ENCODE peak calls at places on chromosomes 12 and 14, in four cellular contexts. M, A, G and I are unnamed samples.

GRCh38 chr12:110330544-110330943 is 49.5 kb downstream of the ATP2A2 start:
- DNase-seq in A (no peak), M (peak; percentile 48), G (no peak), I (no peak)

GRCh38 chr12:51370667-51371066 is 20.5 kb downstream of the GALNT6 start:
- DNase-seq in M (no peak), A (no peak), G (no peak), I (no peak)

GRCh38 chr14:22547948-22548750 is 40.9 kb downstream of the DAD1 start:
- DNase-seq in A (no peak), M (no peak), G (no peak), I (no peak)

GRCh38 chr12:3076730-3077571 is at the start of gene TSPAN9:
- DNase-seq in A (no peak), M (peak; percentile 48), G (peak; percentile 37), I (no peak)

GRCh38 chr14:49774111-49774510 is 6.2 kb downstream of the KLHDC2 start:
- DNase-seq in M (peak; percentile 40), G (no peak), A (no peak), I (no peak)

GRCh38 chr12:49342066-49342913 is 4.4 kb upstream of the DNAJC22 start:
- DNase-seq in M (peak; percentile 66), A (peak; percentile 93), G (peak; percentile 86), I (peak; percentile 79)

GRCh38 chr12:6250343-6250742 is 50.1 kb downstream of the CD9 start:
- DNase-seq in A (no peak), G (no peak), M (no peak), I (no peak)

GRCh38 chr12:54005853-54006699 is 2.7 kb upstream of the HOXC8 start:
- DNase-seq in M (peak; percentile 62), A (peak; percentile 50), G (peak; percentile 73), I (no peak)

GRCh38 chr14:67400434-67400833 is 11.5 kb downstream of the PLEK2 start:
- DNase-seq in M (no peak), A (no peak), G (no peak), I (no peak)

GRCh38 chr12:128619263-128619662 is 204.5 kb downstream of the SLC15A4 start:
- DNase-seq in G (no peak), M (no peak), A (no peak), I (no peak)

GRCh38 chr12:28683371-28683770 is 465.7 kb upstream of the FAR2 start:
- DNase-seq in M (no peak), G (no peak), A (no peak), I (no peak)

GRCh38 chr12:39912211-39912980 is 193.5 kb downstream of the SLC2A13 start:
- DNase-seq in A (no peak), M (no peak), G (peak; percentile 18), I (no peak)
- TF ChIP-seq CEBPB in A (no peak), M (no peak), G (no peak), I (no peak)

GRCh38 chr14:40463886-40464285 is 1031.7 kb upstream of the FBXO33 start:
- DNase-seq in M (no peak), G (no peak), A (no peak), I (no peak)

GRCh38 chr14:40467969-40468368 is 1035.7 kb upstream of the FBXO33 start:
- DNase-seq in M (no peak), A (no peak), G (no peak), I (no peak)

DNA sequence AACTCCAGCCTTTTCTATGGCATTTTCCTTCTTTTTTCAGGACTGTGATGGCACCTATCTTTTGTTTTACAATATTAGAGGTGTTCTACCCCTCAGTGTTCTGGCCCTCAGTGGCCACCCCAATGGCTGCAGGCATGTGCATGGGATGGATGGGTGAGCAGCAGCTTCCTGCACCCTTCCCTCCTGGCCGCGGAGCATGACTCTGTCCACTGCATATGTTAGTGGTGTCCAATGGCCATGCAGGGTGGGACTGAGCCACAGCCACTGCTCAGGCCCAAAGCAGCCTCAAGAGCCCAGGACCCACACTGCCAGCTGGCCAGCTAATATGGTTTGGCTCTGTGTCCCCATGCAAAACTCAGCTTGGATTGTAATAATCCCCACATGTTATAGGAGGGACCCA is 1032.3 kb upstream of the FBXO33 start:
- DNase-seq in A (no peak), M (no peak), G (no peak), I (no peak)
- TF ChIP-seq CEBPB in A (no peak), M (no peak), G (no peak), I (no peak)

GRCh38 chr14:54673193-54674121 is 106.5 kb downstream of the SAMD4A start:
- DNase-seq in A (no peak), G (no peak), M (peak; percentile 66), I (no peak)

GRCh38 chr14:54671537-54671936 is 104.6 kb downstream of the SAMD4A start:
- DNase-seq in M (no peak), G (no peak), A (no peak), I (no peak)

GRCh38 chr14:54672181-54672580 is 105.3 kb downstream of the SAMD4A start:
- DNase-seq in M (no peak), G (no peak), A (no peak), I (no peak)

GRCh38 chr14:54674342-54674741 is 107.4 kb downstream of the SAMD4A start:
- DNase-seq in G (no peak), M (no peak), A (no peak), I (no peak)

DNA sequence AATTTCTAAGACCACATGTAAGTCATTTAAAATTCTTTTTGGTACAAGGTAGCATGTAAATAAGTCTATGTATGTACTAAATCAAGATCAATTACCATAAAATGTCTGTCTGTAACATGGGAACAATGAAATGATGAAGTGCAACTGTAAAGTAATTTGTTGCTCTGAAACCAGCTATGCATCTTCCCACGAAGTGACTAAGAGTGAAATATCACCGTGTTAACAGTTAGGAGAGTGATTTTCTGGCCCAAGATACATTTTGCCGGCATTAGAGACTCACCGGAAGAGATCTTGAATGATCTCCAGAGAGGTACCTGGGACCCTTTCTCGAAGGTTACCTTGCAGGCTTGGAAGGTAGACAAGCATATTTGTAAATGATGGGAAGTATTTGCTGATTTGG is 105.8 kb downstream of the SAMD4A start:
- DNase-seq in G (no peak), M (no peak), A (no peak), I (no peak)
- TF ChIP-seq CEBPB in G (no peak), M (no peak), A (no peak), I (no peak)

GRCh38 chr12:100823988-100824387 is 29.4 kb downstream of the ANO4 start:
- DNase-seq in A (no peak), M (peak; percentile 69), G (no peak), I (peak; percentile 7)
- TF ChIP-seq CEBPB in A (no peak), M (no peak), G (no peak), I (no peak)

DNA sequence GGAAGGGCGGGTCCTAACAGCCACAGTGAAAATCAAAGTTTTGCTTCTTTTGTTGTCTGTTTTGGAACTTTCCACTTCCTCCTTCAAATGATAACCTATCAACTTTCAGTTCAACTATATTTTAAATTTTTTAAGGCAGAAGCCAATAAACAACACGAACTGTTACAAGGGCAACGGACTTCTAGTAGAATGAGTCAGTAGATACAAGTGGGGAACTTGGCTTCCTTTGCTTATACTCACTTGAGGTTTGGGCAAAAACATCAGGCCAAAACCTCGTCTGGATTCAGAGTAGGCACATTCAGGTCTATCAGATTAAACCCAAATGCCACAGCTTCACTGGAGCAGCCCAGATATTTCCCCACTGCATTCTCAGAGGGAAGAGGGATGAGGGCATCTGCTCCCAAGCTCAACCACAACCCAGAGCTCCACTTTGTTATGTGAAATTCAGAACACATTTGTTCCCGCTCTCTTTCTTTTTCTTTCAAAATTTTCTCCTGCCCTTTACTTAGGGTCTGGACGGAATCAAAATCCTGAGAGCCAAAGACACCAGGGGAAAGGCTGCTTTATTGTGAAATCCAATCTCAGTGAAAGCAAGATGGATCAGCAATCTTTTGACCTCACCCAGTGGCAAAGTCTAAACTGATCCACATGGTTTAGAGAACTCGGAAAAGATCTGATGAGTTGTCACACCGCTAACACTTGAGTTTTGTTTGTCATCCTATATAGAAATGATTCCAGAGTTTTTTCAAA is 152.5 kb upstream of the BTG1 start:
- DNase-seq in M (peak; percentile 80), G (no peak), A (no peak), I (no peak)
- TF ChIP-seq CEBPB in M (peak; percentile 43), G (no peak), A (no peak), I (no peak)

GRCh38 chr14:74563233-74563585 is 48.8 kb downstream of the LTBP2 start:
- DNase-seq in A (no peak), G (no peak), M (peak; percentile 73), I (no peak)
- TF ChIP-seq CEBPB in A (no peak), G (no peak), M (peak; percentile 18), I (no peak)